ENCODE peak calls at places on chromosomes 4 and X, in five cellular contexts. W, B, R, V and F are unnamed samples.
A peak's percentile ranks its signal among the peaks of the same experiment; 100 is the strongest.

GRCh38 chr4:10461091-10461849 is 4.0 kb upstream of the ZNF518B start:
- DNase-seq in W (no peak), B (peak; percentile 85), R (no peak), V (no peak), F (peak; percentile 23)

GRCh38 chrX:153731117-153731844 is 6.6 kb downstream of the ABCD1 start:
- DNase-seq in W (no peak), B (no peak), R (no peak), V (peak; percentile 34), F (no peak)

GRCh38 chr4:3307891-3308575 is 15.2 kb downstream of the RGS12 start:
- DNase-seq in W (no peak), B (no peak), R (peak; percentile 42), V (no peak), F (no peak)

GRCh38 chr4:1014395-1015167 is 3.2 kb downstream of the FGFRL1 start:
- DNase-seq in W (peak; percentile 82), B (no peak), R (no peak), V (no peak), F (no peak)

GRCh38 chrX:134676440-134676839 is 18.2 kb upstream of the PLAC1 start:
- DNase-seq in W (no peak), B (no peak), R (no peak), V (peak; percentile 78), F (peak; percentile 53)

GRCh38 chrX:131752493-131753198 is 208.8 kb downstream of the OR13H1 start:
- DNase-seq in W (no peak), B (no peak), R (no peak), V (peak; percentile 60), F (peak; percentile 85)

GRCh38 chr4:107760281-107760947 is 40.4 kb upstream of the PAPSS1 start:
- DNase-seq in W (no peak), B (peak; percentile 16), R (peak; percentile 7), V (peak; percentile 47), F (no peak)

GRCh38 chr4:55386840-55387239 is 8.9 kb upstream of the TMEM165 start:
- DNase-seq in W (no peak), B (no peak), R (no peak), V (no peak), F (no peak)

GRCh38 chr4:1480720-1481119 is 74.5 kb upstream of the NKX1-1 start:
- DNase-seq in W (no peak), B (no peak), R (no peak), V (no peak), F (no peak)

GRCh38 chr4:188002751-188003150 is 7.2 kb downstream of the ZFP42 start:
- DNase-seq in W (no peak), B (no peak), R (no peak), V (no peak), F (no peak)

GRCh38 chr4:141473952-141474351 is 162.4 kb upstream of the IL15 start:
- DNase-seq in W (no peak), B (no peak), R (no peak), V (no peak), F (no peak)

GRCh38 chrX:120015145-120016067 is 62.1 kb downstream of the RHOXF2B start:
- DNase-seq in W (no peak), B (peak; percentile 32), R (peak; percentile 4), V (no peak), F (peak; percentile 17)

GRCh38 chrX:52346462-52347165 is 22.2 kb upstream of the XAGE2 start:
- DNase-seq in W (no peak), B (no peak), R (no peak), V (peak; percentile 84), F (peak; percentile 96)

GRCh38 chr4:38601244-38601915 is 62.6 kb upstream of the KLF3 start:
- DNase-seq in W (no peak), B (no peak), R (no peak), V (peak; percentile 80), F (peak; percentile 30)

GRCh38 chrX:139290310-139290709 is 240.2 kb upstream of the F9 start:
- DNase-seq in W (no peak), B (no peak), R (no peak), V (peak; percentile 74), F (peak; percentile 74)

GRCh38 chr4:76694056-76694455 is 203.9 kb downstream of the SOWAHB start:
- DNase-seq in W (no peak), B (no peak), R (no peak), V (peak; percentile 52), F (peak; percentile 60)

GRCh38 chrX:147069926-147070325 is 255.4 kb upstream of the CXorf51A start:
- DNase-seq in W (no peak), B (no peak), R (no peak), V (peak; percentile 26), F (peak; percentile 32)

GRCh38 chrX:139974496-139974895 is 9.2 kb upstream of the CXorf66 start:
- DNase-seq in W (no peak), B (no peak), R (no peak), V (no peak), F (peak; percentile 68)

GRCh38 chr4:116180056-116180690 is 905.2 kb downstream of the TRAM1L1 start:
- DNase-seq in W (no peak), B (no peak), R (no peak), V (peak; percentile 24), F (peak; percentile 5)

GRCh38 chr4:70737006-70737405 is 15.2 kb downstream of the RUFY3 start:
- DNase-seq in W (no peak), B (no peak), R (no peak), V (no peak), F (no peak)

GRCh38 chrX:134727363-134727762 is 69.1 kb upstream of the PLAC1 start:
- DNase-seq in W (no peak), B (no peak), R (no peak), V (peak; percentile 73), F (no peak)

GRCh38 chrX:13540602-13541001 is 28.8 kb upstream of the EGFL6 start:
- DNase-seq in W (no peak), B (no peak), R (no peak), V (no peak), F (no peak)

GRCh38 chrX:107748490-107748889 is 27.1 kb downstream of the TSC22D3 start:
- DNase-seq in W (no peak), B (peak; percentile 59), R (no peak), V (no peak), F (no peak)

GRCh38 chr4:123398151-123398802 is 1.7 kb downstream of the SPRY1 start:
- DNase-seq in W (peak; percentile 61), B (peak; percentile 89), R (peak; percentile 82), V (peak; percentile 55), F (peak; percentile 78)